ENCODE peak calls at places on chromosomes 12 and 14, in six cellular contexts. S, L, R, B, V and J are unnamed samples.

GRCh38 chr12:22740656-22741350 is 115.8 kb downstream of the ETNK1 start:
- DNase-seq in R (no peak), L (no peak), S (no peak), B (no peak), V (no peak), J (no peak)

GRCh38 chr12:49079796-49080195 is 10.0 kb upstream of the RHEBL1 start:
- DNase-seq in R (no peak), S (no peak), L (no peak), V (no peak), B (no peak), J (no peak)

GRCh38 chr14:104350463-104351185 is 212.2 kb downstream of the KIF26A start:
- DNase-seq in R (no peak), B (no peak), S (no peak), L (no peak), V (peak), J (no peak)

GRCh38 chr12:101040936-101041335 is 169.1 kb downstream of the SLC5A8 start:
- DNase-seq in S (no peak), L (no peak), V (no peak), B (no peak), R (no peak), J (no peak)

GRCh38 chr12:122437656-122438121 is 15.2 kb upstream of the CLIP1 start:
- DNase-seq in L (no peak), B (no peak), R (no peak), S (no peak), V (peak), J (no peak)

GRCh38 chr12:53381739-53382630 is 2.0 kb downstream of the SP1 start:
- DNase-seq in V (no peak), L (no peak), R (no peak), B (peak), S (peak), J (peak)

GRCh38 chr14:63857467-63858030 is 4.7 kb downstream of the SYNE2 start:
- DNase-seq in L (no peak), B (peak), S (no peak), V (no peak), R (no peak), J (no peak)

GRCh38 chr14:89586258-89587127 is 169.5 kb upstream of the FOXN3 start:
- DNase-seq in V (no peak), L (no peak), R (no peak), B (no peak), S (no peak), J (no peak)

GRCh38 chr12:668092-668481 is 4.8 kb upstream of the NINJ2 start:
- DNase-seq in S (no peak), R (no peak), B (no peak), V (no peak), L (no peak), J (no peak)

GRCh38 chr12:116516657-116517056 is 42.5 kb upstream of the MAP1LC3B2 start:
- DNase-seq in S (no peak), L (no peak), R (no peak), V (no peak), B (no peak), J (no peak)

GRCh38 chr14:65101631-65102440 is 481 bp downstream of the MAX start:
- DNase-seq in L (no peak), B (peak), S (no peak), R (peak), V (no peak), J (peak)

GRCh38 chr14:88877192-88877591 is 52.7 kb downstream of the TTC8 start:
- DNase-seq in L (no peak), S (no peak), B (no peak), R (no peak), V (no peak), J (no peak)

GRCh38 chr12:78035913-78036658 is 205.4 kb downstream of the NAV3 start:
- DNase-seq in V (peak), S (no peak), R (no peak), L (peak), B (no peak), J (no peak)

GRCh38 chr14:104342435-104343293 is 204.3 kb downstream of the KIF26A start:
- DNase-seq in S (peak), V (no peak), L (no peak), B (no peak), R (no peak), J (no peak)